ENCODE peak calls at places on chromosome 20, in seven cellular contexts. One of them, this sample, is unnamed.

GRCh38 chr20:50020283-50020682 is 37.5 kb downstream of the SNAI1 start:
- DNase-seq in GM10248: no peak
- DNase-seq in ovary: no peak
- DNase-seq in HTR-8/SVneo: no peak
- DNase-seq in retina: no peak
- DNase-seq in effector CD8-positive, alpha-beta T cell: no peak
- DNase-seq in HCEC 1CT: peak
- DNase-seq in this sample: no peak

GRCh38 chr20:19828233-19828632 is 70.2 kb downstream of the RIN2 start:
- DNase-seq in retina: no peak
- DNase-seq in HCEC 1CT: no peak
- DNase-seq in HTR-8/SVneo: peak
- DNase-seq in ovary: no peak
- DNase-seq in GM10248: peak
- DNase-seq in effector CD8-positive, alpha-beta T cell: no peak
- DNase-seq in this sample: no peak

GRCh38 chr20:64173116-64173515 is 8.9 kb downstream of the MYT1 start:
- DNase-seq in effector CD8-positive, alpha-beta T cell: no peak
- DNase-seq in HCEC 1CT: no peak
- DNase-seq in HTR-8/SVneo: no peak
- DNase-seq in GM10248: no peak
- DNase-seq in retina: no peak
- DNase-seq in ovary: no peak
- DNase-seq in this sample: peak

GRCh38 chr20:46951405-46951804 is 56.8 kb downstream of the EYA2 start:
- DNase-seq in HTR-8/SVneo: no peak
- DNase-seq in ovary: no peak
- DNase-seq in GM10248: no peak
- DNase-seq in retina: no peak
- DNase-seq in effector CD8-positive, alpha-beta T cell: no peak
- DNase-seq in HCEC 1CT: no peak
- DNase-seq in this sample: no peak

GRCh38 chr20:62537649-62538292 is 62.0 kb upstream of the GATA5 start:
- DNase-seq in HCEC 1CT: no peak
- DNase-seq in retina: no peak
- DNase-seq in effector CD8-positive, alpha-beta T cell: no peak
- DNase-seq in HTR-8/SVneo: no peak
- DNase-seq in ovary: no peak
- DNase-seq in GM10248: no peak
- DNase-seq in this sample: no peak

GRCh38 chr20:41137412-41138216 is at the start of gene PLCG1:
- DNase-seq in HCEC 1CT: peak
- DNase-seq in HTR-8/SVneo: peak
- DNase-seq in effector CD8-positive, alpha-beta T cell: peak
- DNase-seq in GM10248: peak
- DNase-seq in ovary: peak
- DNase-seq in retina: peak
- DNase-seq in this sample: peak

GRCh38 chr20:17439897-17440296 is 91.3 kb downstream of the BFSP1 start:
- DNase-seq in GM10248: no peak
- DNase-seq in retina: no peak
- DNase-seq in ovary: no peak
- DNase-seq in effector CD8-positive, alpha-beta T cell: no peak
- DNase-seq in HCEC 1CT: no peak
- DNase-seq in HTR-8/SVneo: no peak
- DNase-seq in this sample: no peak

GRCh38 chr20:48783533-48784272 is 44.1 kb downstream of the PREX1 start:
- DNase-seq in retina: no peak
- DNase-seq in ovary: no peak
- DNase-seq in HCEC 1CT: no peak
- DNase-seq in GM10248: no peak
- DNase-seq in effector CD8-positive, alpha-beta T cell: no peak
- DNase-seq in HTR-8/SVneo: no peak
- DNase-seq in this sample: no peak

GRCh38 chr20:58294497-58295455 is 14.7 kb upstream of the RAB22A start:
- DNase-seq in HCEC 1CT: no peak
- DNase-seq in GM10248: no peak
- DNase-seq in effector CD8-positive, alpha-beta T cell: no peak
- DNase-seq in HTR-8/SVneo: peak
- DNase-seq in ovary: no peak
- DNase-seq in retina: no peak
- DNase-seq in this sample: no peak

This sample was measured in Right ventricle myocardium superior.